ENCODE peak calls at places on chromosomes 13 and 19, in nine cellular contexts. One of them, this sample, is unnamed.

GRCh38 chr13:27403252-27403678 is 21.2 kb upstream of the GTF3A start:
- DNase-seq in A673: peak; percentile 12
- DNase-seq in cardiac fibroblast: peak; percentile 53
- DNase-seq in body of pancreas: peak; percentile 29
- DNase-seq in progenitor cell of endocrine pancreas: no peak
- DNase-seq in H9: no peak
- DNase-seq in adrenal gland: no peak
- DNase-seq in BJ: peak; percentile 84
- DNase-seq in GM20000: no peak
- DNase-seq in this sample: no peak

GRCh38 chr19:9431475-9431874 is 3.9 kb downstream of the ZNF266 start:
- DNase-seq in cardiac fibroblast: peak; percentile 82
- DNase-seq in BJ: no peak
- DNase-seq in GM20000: no peak
- DNase-seq in adrenal gland: peak; percentile 10
- DNase-seq in body of pancreas: no peak
- DNase-seq in progenitor cell of endocrine pancreas: peak; percentile 19
- DNase-seq in A673: peak; percentile 56
- DNase-seq in H9: peak; percentile 82
- DNase-seq in this sample: no peak

GRCh38 chr13:37797606-37798005 is 72.0 kb downstream of the TRPC4 start:
- DNase-seq in GM20000: no peak
- DNase-seq in progenitor cell of endocrine pancreas: no peak
- DNase-seq in H9: no peak
- DNase-seq in adrenal gland: no peak
- DNase-seq in cardiac fibroblast: peak; percentile 43
- DNase-seq in A673: no peak
- DNase-seq in BJ: no peak
- DNase-seq in body of pancreas: no peak
- DNase-seq in this sample: no peak

GRCh38 chr19:10764340-10764894 is 46.5 kb downstream of the DNM2 start:
- DNase-seq in H9: no peak
- DNase-seq in cardiac fibroblast: no peak
- DNase-seq in body of pancreas: peak; percentile 58
- DNase-seq in progenitor cell of endocrine pancreas: no peak
- DNase-seq in adrenal gland: no peak
- DNase-seq in BJ: no peak
- DNase-seq in A673: no peak
- DNase-seq in GM20000: no peak
- DNase-seq in this sample: no peak

GRCh38 chr19:43984687-43985000 is 656 bp downstream of the ZNF155 start:
- DNase-seq in H9: no peak
- DNase-seq in GM20000: no peak
- DNase-seq in BJ: no peak
- DNase-seq in adrenal gland: peak; percentile 29
- DNase-seq in A673: peak; percentile 8
- DNase-seq in cardiac fibroblast: no peak
- DNase-seq in body of pancreas: no peak
- DNase-seq in progenitor cell of endocrine pancreas: no peak
- DNase-seq in this sample: no peak

GRCh38 chr19:16207063-16207462 is 9.4 kb downstream of the AP1M1 start:
- DNase-seq in H9: no peak
- DNase-seq in progenitor cell of endocrine pancreas: no peak
- DNase-seq in cardiac fibroblast: no peak
- DNase-seq in A673: no peak
- DNase-seq in GM20000: no peak
- DNase-seq in adrenal gland: no peak
- DNase-seq in body of pancreas: no peak
- DNase-seq in BJ: no peak
- DNase-seq in this sample: no peak

GRCh38 chr13:59352600-59352999 is 811.1 kb downstream of the DIAPH3 start:
- DNase-seq in H9: no peak
- DNase-seq in BJ: no peak
- DNase-seq in body of pancreas: no peak
- DNase-seq in A673: no peak
- DNase-seq in cardiac fibroblast: no peak
- DNase-seq in GM20000: no peak
- DNase-seq in adrenal gland: no peak
- DNase-seq in progenitor cell of endocrine pancreas: no peak
- DNase-seq in this sample: no peak

GRCh38 chr13:110129539-110130186 is 177.3 kb downstream of the COL4A1 start:
- DNase-seq in adrenal gland: no peak
- DNase-seq in H9: no peak
- DNase-seq in A673: no peak
- DNase-seq in BJ: no peak
- DNase-seq in cardiac fibroblast: no peak
- DNase-seq in progenitor cell of endocrine pancreas: no peak
- DNase-seq in body of pancreas: no peak
- DNase-seq in GM20000: no peak
- DNase-seq in this sample: no peak

GRCh38 chr19:19460258-19460731 is 54.8 kb downstream of the GATAD2A start:
- DNase-seq in body of pancreas: no peak
- DNase-seq in GM20000: no peak
- DNase-seq in progenitor cell of endocrine pancreas: no peak
- DNase-seq in adrenal gland: no peak
- DNase-seq in BJ: no peak
- DNase-seq in H9: no peak
- DNase-seq in cardiac fibroblast: peak; percentile 43
- DNase-seq in A673: no peak
- DNase-seq in this sample: no peak

GRCh38 chr19:37362733-37363132 is 8.2 kb upstream of the ZNF527 start:
- DNase-seq in H9: peak; percentile 79
- DNase-seq in GM20000: no peak
- DNase-seq in BJ: no peak
- DNase-seq in progenitor cell of endocrine pancreas: no peak
- DNase-seq in A673: peak; percentile 6
- DNase-seq in body of pancreas: no peak
- DNase-seq in adrenal gland: no peak
- DNase-seq in cardiac fibroblast: peak; percentile 17
- DNase-seq in this sample: no peak

GRCh38 chr19:47161876-47162489 is 31.3 kb downstream of the SAE1 start:
- DNase-seq in BJ: no peak
- DNase-seq in body of pancreas: no peak
- DNase-seq in progenitor cell of endocrine pancreas: no peak
- DNase-seq in cardiac fibroblast: peak; percentile 25
- DNase-seq in GM20000: no peak
- DNase-seq in adrenal gland: no peak
- DNase-seq in H9: no peak
- DNase-seq in A673: no peak
- DNase-seq in this sample: no peak

GRCh38 chr13:113203507-113204377 is 4.7 kb downstream of the PCID2 start:
- DNase-seq in H9: no peak
- DNase-seq in A673: no peak
- DNase-seq in GM20000: no peak
- DNase-seq in adrenal gland: no peak
- DNase-seq in BJ: no peak
- DNase-seq in body of pancreas: no peak
- DNase-seq in cardiac fibroblast: no peak
- DNase-seq in progenitor cell of endocrine pancreas: no peak
- DNase-seq in this sample: no peak

GRCh38 chr13:24631922-24632321 is 48.3 kb upstream of the ATP12A start:
- DNase-seq in A673: no peak
- DNase-seq in adrenal gland: no peak
- DNase-seq in H9: no peak
- DNase-seq in body of pancreas: no peak
- DNase-seq in progenitor cell of endocrine pancreas: no peak
- DNase-seq in cardiac fibroblast: no peak
- DNase-seq in GM20000: no peak
- DNase-seq in BJ: no peak
- DNase-seq in this sample: no peak

GRCh38 chr19:31356587-31357314 is 7.5 kb upstream of the TSHZ3 start:
- DNase-seq in cardiac fibroblast: no peak
- DNase-seq in progenitor cell of endocrine pancreas: no peak
- DNase-seq in H9: peak; percentile 77
- DNase-seq in BJ: no peak
- DNase-seq in body of pancreas: peak; percentile 36
- DNase-seq in A673: no peak
- DNase-seq in adrenal gland: peak; percentile 47
- DNase-seq in GM20000: no peak
- DNase-seq in this sample: no peak

GRCh38 chr13:27920677-27921420 is 1.0 kb downstream of the PDX1 start:
- DNase-seq in A673: no peak
- DNase-seq in GM20000: peak; percentile 46
- DNase-seq in cardiac fibroblast: no peak
- DNase-seq in adrenal gland: no peak
- DNase-seq in body of pancreas: peak; percentile 27
- DNase-seq in H9: peak; percentile 49
- DNase-seq in progenitor cell of endocrine pancreas: no peak
- DNase-seq in BJ: no peak
- DNase-seq in this sample: no peak

GRCh38 chr13:89550842-89551422 is 1796.6 kb upstream of the MIR17HG start:
- DNase-seq in A673: peak; percentile 21
- DNase-seq in progenitor cell of endocrine pancreas: no peak
- DNase-seq in BJ: no peak
- DNase-seq in H9: no peak
- DNase-seq in cardiac fibroblast: peak; percentile 23
- DNase-seq in body of pancreas: no peak
- DNase-seq in adrenal gland: no peak
- DNase-seq in GM20000: no peak
- DNase-seq in this sample: peak; percentile 99

GRCh38 chr19:50580970-50581636 is 12.9 kb upstream of the LRRC4B start:
- DNase-seq in adrenal gland: no peak
- DNase-seq in A673: no peak
- DNase-seq in BJ: no peak
- DNase-seq in cardiac fibroblast: no peak
- DNase-seq in progenitor cell of endocrine pancreas: no peak
- DNase-seq in H9: no peak
- DNase-seq in GM20000: no peak
- DNase-seq in body of pancreas: no peak
- DNase-seq in this sample: no peak

DNA sequence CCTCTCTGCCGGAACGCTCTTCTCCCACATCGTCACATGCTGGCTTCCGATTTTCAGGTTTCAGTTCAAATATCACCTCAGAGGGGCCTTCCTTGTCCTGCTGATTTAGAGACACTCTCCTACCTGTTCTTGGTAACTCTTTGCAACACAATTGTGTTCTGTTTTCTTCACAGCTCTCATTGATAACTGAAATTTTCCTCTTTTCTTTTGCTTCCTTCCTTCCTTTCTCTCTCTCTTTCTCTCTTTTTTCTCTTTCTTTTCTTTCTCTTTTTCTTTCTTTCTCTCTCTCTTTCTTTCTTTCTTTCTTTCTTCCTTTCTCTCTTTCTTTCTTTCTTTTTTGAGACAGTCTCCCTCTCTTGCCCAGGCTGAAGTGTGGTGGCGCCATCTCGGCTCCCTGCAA is 12.0 kb upstream of the LRRC4B start:
- DNase-seq in BJ: no peak
- DNase-seq in A673: no peak
- DNase-seq in GM20000: no peak
- DNase-seq in cardiac fibroblast: no peak
- DNase-seq in progenitor cell of endocrine pancreas: no peak
- DNase-seq in body of pancreas: no peak
- DNase-seq in H9: no peak
- DNase-seq in adrenal gland: no peak
- DNase-seq in this sample: no peak
- TF ChIP-seq CTCF in BJ: no peak
- TF ChIP-seq CTCF in A673: no peak
- TF ChIP-seq CTCF in GM20000: no peak
- TF ChIP-seq CTCF in cardiac fibroblast: no peak
- TF ChIP-seq CTCF in progenitor cell of endocrine pancreas: no peak
- TF ChIP-seq CTCF in body of pancreas: no peak
- TF ChIP-seq CTCF in H9: no peak
- TF ChIP-seq CTCF in adrenal gland: no peak
- TF ChIP-seq CTCF in this sample: no peak

GRCh38 chr13:26320766-26321165 is 66.8 kb downstream of the CDK8 start:
- DNase-seq in H9: no peak
- DNase-seq in BJ: no peak
- DNase-seq in body of pancreas: no peak
- DNase-seq in progenitor cell of endocrine pancreas: no peak
- DNase-seq in cardiac fibroblast: no peak
- DNase-seq in GM20000: no peak
- DNase-seq in adrenal gland: no peak
- DNase-seq in A673: no peak
- DNase-seq in this sample: no peak
- TF ChIP-seq CTCF in H9: no peak
- TF ChIP-seq CTCF in BJ: no peak
- TF ChIP-seq CTCF in body of pancreas: no peak
- TF ChIP-seq CTCF in progenitor cell of endocrine pancreas: no peak
- TF ChIP-seq CTCF in cardiac fibroblast: no peak
- TF ChIP-seq CTCF in GM20000: no peak
- TF ChIP-seq CTCF in adrenal gland: no peak
- TF ChIP-seq CTCF in A673: no peak
- TF ChIP-seq CTCF in this sample: no peak

DNA sequence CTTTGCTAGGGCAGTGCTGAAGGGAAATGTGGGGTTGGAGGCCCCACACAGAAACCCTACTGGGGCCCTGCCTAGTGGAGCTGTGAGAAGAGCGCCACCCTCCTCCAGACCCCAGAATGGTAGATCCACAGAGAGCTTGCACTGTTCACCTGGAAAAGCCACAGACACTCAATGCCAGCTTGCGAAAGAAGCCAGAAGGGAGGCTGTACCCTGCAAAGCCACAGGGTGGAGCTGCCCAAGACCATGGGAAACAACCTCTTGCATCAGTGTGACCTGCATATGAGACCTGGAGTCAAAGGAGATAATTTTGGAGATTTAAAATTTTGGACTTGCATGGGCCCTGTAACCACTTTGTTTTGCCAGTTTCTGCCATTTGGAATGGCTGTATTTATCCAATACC is 615.4 kb upstream of the MIR17HG start:
- DNase-seq in H9: peak; percentile 74
- DNase-seq in cardiac fibroblast: no peak
- DNase-seq in BJ: no peak
- DNase-seq in progenitor cell of endocrine pancreas: no peak
- DNase-seq in adrenal gland: peak; percentile 13
- DNase-seq in GM20000: no peak
- DNase-seq in body of pancreas: no peak
- DNase-seq in A673: no peak
- DNase-seq in this sample: no peak
- TF ChIP-seq CTCF in H9: peak; percentile 64
- TF ChIP-seq CTCF in cardiac fibroblast: no peak
- TF ChIP-seq CTCF in BJ: no peak
- TF ChIP-seq CTCF in progenitor cell of endocrine pancreas: no peak
- TF ChIP-seq CTCF in adrenal gland: peak; percentile 3
- TF ChIP-seq CTCF in GM20000: no peak
- TF ChIP-seq CTCF in body of pancreas: no peak
- TF ChIP-seq CTCF in A673: peak; percentile 21
- TF ChIP-seq CTCF in this sample: peak; percentile 33

GRCh38 chr13:100029930-100030329 is 48.3 kb downstream of the ZIC2 start:
- DNase-seq in body of pancreas: no peak
- DNase-seq in progenitor cell of endocrine pancreas: no peak
- DNase-seq in cardiac fibroblast: no peak
- DNase-seq in A673: no peak
- DNase-seq in adrenal gland: no peak
- DNase-seq in H9: no peak
- DNase-seq in BJ: no peak
- DNase-seq in GM20000: no peak
- DNase-seq in this sample: no peak
- TF ChIP-seq CTCF in body of pancreas: no peak
- TF ChIP-seq CTCF in progenitor cell of endocrine pancreas: no peak
- TF ChIP-seq CTCF in cardiac fibroblast: no peak
- TF ChIP-seq CTCF in A673: no peak
- TF ChIP-seq CTCF in adrenal gland: no peak
- TF ChIP-seq CTCF in H9: no peak
- TF ChIP-seq CTCF in BJ: no peak
- TF ChIP-seq CTCF in GM20000: no peak
- TF ChIP-seq CTCF in this sample: no peak

This sample was measured in foreskin keratinocyte.